ENCODE peak calls at places on chromosomes 5 and 9, in eight cellular contexts. X, T, G, C, B, M, I and O are unnamed samples.

GRCh38 chr9:17367035-17367434 is 211.8 kb upstream of the SH3GL2 start:
- DNase-seq in B (no peak), G (no peak), X (no peak), C (no peak), T (no peak), I (no peak), M (no peak), O (no peak)

GRCh38 chr9:84024041-84024575 is 43.5 kb downstream of the RMI1 start:
- DNase-seq in C (no peak), T (no peak), G (no peak), X (no peak), I (no peak), M (no peak), B (no peak), O (no peak)

GRCh38 chr9:1208185-1208584 is 158.0 kb downstream of the DMRT2 start:
- DNase-seq in B (no peak), C (no peak), G (no peak), M (no peak), I (no peak), X (no peak), T (no peak), O (no peak)

GRCh38 chr5:110909950-110910349 is 161.6 kb upstream of the TSLP start:
- DNase-seq in T (no peak), G (no peak), B (no peak), I (no peak), C (no peak), X (no peak), M (no peak), O (no peak)

GRCh38 chr9:126058631-126059030 is 268.0 kb upstream of the MVB12B start:
- DNase-seq in M (no peak), T (no peak), I (no peak), B (no peak), X (no peak), C (no peak), G (no peak), O (no peak)

GRCh38 chr9:100425758-100426157 is 1.2 kb upstream of the MSANTD3 start:
- DNase-seq in C (no peak), I (no peak), G (no peak), X (no peak), M (no peak), B (no peak), T (no peak), O (no peak)

GRCh38 chr9:124776952-124777645 is at the start of gene OLFML2A:
- DNase-seq in I (peak; percentile 40), T (peak; percentile 72), M (peak; percentile 90), G (no peak), X (no peak), B (no peak), C (no peak), O (peak; percentile 26)

GRCh38 chr9:133627341-133627740 is 8.8 kb upstream of the DBH start:
- DNase-seq in B (no peak), I (no peak), X (no peak), T (no peak), G (no peak), M (no peak), C (no peak), O (no peak)

GRCh38 chr9:113622038-113622437 is 158.5 kb downstream of the RGS3 start:
- DNase-seq in B (no peak), G (no peak), X (no peak), I (no peak), C (no peak), T (no peak), M (no peak), O (no peak)

GRCh38 chr9:129183495-129184308 is 5.6 kb upstream of the IER5L start:
- DNase-seq in C (no peak), I (peak; percentile 34), B (no peak), X (no peak), T (no peak), M (no peak), G (no peak), O (peak; percentile 60)

GRCh38 chr5:175206651-175207050 is 237.3 kb downstream of the DRD1 start:
- DNase-seq in G (no peak), B (no peak), M (no peak), C (no peak), T (no peak), I (no peak), X (no peak), O (no peak)

GRCh38 chr9:72775570-72775969 is 177.3 kb downstream of the ALDH1A1 start:
- DNase-seq in C (no peak), X (no peak), T (no peak), I (no peak), G (no peak), B (no peak), M (no peak), O (no peak)

GRCh38 chr9:106878943-106879916 is 16.3 kb downstream of the ZNF462 start:
- DNase-seq in G (no peak), M (no peak), X (peak; percentile 16), T (peak; percentile 94), C (no peak), B (peak; percentile 78), I (no peak), O (peak; percentile 58)

GRCh38 chr5:141149812-141150211 is at the start of gene PCDHB6:
- DNase-seq in T (no peak), I (no peak), C (no peak), X (no peak), M (no peak), G (no peak), B (no peak), O (no peak)

GRCh38 chr5:57368010-57368409 is 114.6 kb downstream of the ACTBL2 start:
- DNase-seq in M (no peak), B (no peak), I (no peak), C (no peak), X (no peak), T (no peak), G (no peak), O (no peak)

GRCh38 chr9:135671591-135672041 is 8.5 kb downstream of the LCN9 start:
- DNase-seq in C (no peak), M (peak; percentile 59), T (peak; percentile 52), B (no peak), X (no peak), I (peak; percentile 48), G (no peak), O (no peak)

GRCh38 chr5:141182248-141182647 is at the start of gene PCDHB16:
- DNase-seq in T (peak; percentile 74), I (no peak), B (peak; percentile 75), M (no peak), G (no peak), X (peak; percentile 27), C (no peak), O (no peak)

GRCh38 chr9:124502711-124503702 is 4.2 kb downstream of the NR5A1 start:
- DNase-seq in M (peak; percentile 75), G (no peak), C (no peak), T (no peak), I (no peak), B (no peak), X (no peak), O (no peak)

GRCh38 chr9:38363589-38363925 is 28.9 kb upstream of the ALDH1B1 start:
- DNase-seq in I (no peak), B (no peak), C (no peak), T (no peak), X (no peak), M (no peak), G (no peak), O (no peak)

GRCh38 chr9:113484258-113484730 is 20.8 kb downstream of the RGS3 start:
- DNase-seq in B (no peak), G (peak; percentile 84), C (no peak), X (peak; percentile 28), M (no peak), T (peak; percentile 80), I (no peak), O (peak; percentile 18)

GRCh38 chr5:1745190-1745805 is 54.3 kb downstream of the MRPL36 start:
- DNase-seq in I (no peak), M (no peak), C (no peak), X (no peak), T (peak; percentile 56), G (no peak), B (peak; percentile 6), O (peak; percentile 2)

DNA sequence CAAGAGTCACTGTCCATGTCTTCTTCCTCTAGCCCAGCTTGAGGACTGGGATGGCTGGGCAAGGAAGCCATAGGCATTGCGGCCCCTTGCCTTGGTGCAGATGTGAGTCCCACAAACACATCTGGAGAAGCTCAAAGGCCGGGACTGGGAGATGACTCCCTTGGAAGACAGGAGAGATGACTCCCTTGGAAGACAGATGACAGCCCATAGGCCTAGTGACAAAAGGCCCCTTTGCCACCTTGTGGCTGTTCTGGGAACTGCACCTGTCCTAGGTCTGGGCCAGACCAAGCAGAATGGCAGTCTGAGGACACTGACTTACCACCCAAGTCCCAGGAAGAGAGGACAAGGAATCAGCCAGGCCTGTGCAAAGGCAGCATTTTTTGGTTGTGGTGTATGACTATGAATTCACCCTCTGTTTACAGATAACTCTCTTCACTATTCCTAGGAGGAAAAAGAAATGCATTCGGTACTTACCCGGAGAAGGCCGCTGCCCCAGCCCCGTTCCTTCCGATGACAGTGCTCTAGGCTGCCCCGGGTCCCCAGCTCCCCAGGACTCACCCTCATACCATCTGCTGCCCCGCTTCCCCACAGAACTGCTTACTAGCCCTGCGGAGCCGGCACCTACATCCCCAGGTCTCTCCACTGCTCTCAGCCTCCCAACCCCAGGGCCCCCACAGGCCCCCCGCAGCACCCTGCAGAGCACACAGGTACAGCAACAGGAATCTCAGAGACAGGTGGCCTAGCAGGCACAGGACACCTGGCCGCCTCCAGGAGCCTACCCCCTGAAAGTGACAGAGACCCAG is 30.8 kb downstream of the SKP1 start:
- DNase-seq in G (peak; percentile 84), B (peak; percentile 75), I (peak; percentile 66), X (peak; percentile 74), T (peak; percentile 84), M (peak; percentile 67), C (no peak), O (peak; percentile 84)
- TF ChIP-seq POLR2A in G (no peak), B (no peak), I (no peak), X (no peak), T (no peak), M (no peak), C (no peak), O (no peak)

GRCh38 chr5:76807296-76807695 is 11.5 kb upstream of the F2RL1 start:
- DNase-seq in I (no peak), M (no peak), C (no peak), B (no peak), G (no peak), T (no peak), X (no peak), O (no peak)
- TF ChIP-seq EP300 in I (no peak), M (no peak), C (no peak), B (no peak), G (no peak), T (no peak), X (no peak), O (no peak)

DNA sequence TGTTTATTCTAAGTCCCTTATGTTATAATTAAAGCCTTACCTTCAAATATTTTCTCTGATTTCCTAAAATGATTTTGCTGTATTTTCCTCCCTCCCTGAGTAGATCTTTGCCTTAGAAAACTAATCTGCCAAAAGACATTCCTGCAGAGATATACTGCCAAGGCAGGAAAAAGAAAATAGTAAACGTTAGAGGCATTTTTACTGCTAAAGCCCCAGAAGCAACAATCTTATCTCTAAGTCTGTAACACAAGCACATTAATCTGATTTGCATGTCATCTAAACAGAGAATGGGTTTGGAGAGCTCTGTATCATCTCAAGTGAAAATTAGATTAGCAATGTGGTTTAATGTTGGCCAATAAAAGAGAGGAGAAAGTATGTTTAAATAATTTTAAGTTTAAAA is 847.7 kb downstream of the MAT2B start:
- DNase-seq in C (no peak), G (no peak), T (no peak), I (no peak), M (no peak), B (no peak), X (no peak), O (no peak)
- H3K36me3 ChIP-seq in C (no peaks in the 10 kb centered on the region), G (no peaks in the 10 kb centered on the region), T (no peaks in the 10 kb centered on the region), I (no peaks in the 10 kb centered on the region), M (no peaks in the 10 kb centered on the region), B (no peaks in the 10 kb centered on the region), X (no peaks in the 10 kb centered on the region), O (no peaks in the 10 kb centered on the region)

GRCh38 chr5:150108711-150109605 is 22.6 kb upstream of the CSF1R start:
- DNase-seq in C (no peak), X (no peak), T (no peak), B (no peak), I (no peak), M (peak; percentile 20), G (peak; percentile 8), O (no peak)
- TF ChIP-seq POLR2A in C (no peak), X (no peak), T (no peak), B (no peak), I (no peak), M (no peak), G (no peak), O (no peak)